ENCODE peak calls at places on chromosome 16, in nine cellular contexts. X is prostate gland, R is PC-3, M is A549, A is GM12865, Q is spleen, K is choroid plexus epithelial cell, D is dorsolateral prefrontal cortex, G is epithelial cell of esophagus. S is an unnamed sample.
A peak's percentile ranks its signal among the peaks of the same experiment; 100 is the strongest.

GRCh38 chr16:83994087-83994486 is 26.0 kb downstream of the NECAB2 start:
- DNase-seq in X (no peak), R (peak; percentile 61), M (peak; percentile 75), A (no peak), Q (no peak), K (peak; percentile 96), D (no peak), G (peak; percentile 96), S (no peak)

GRCh38 chr16:8397223-8397622 is 193.1 kb downstream of the TMEM114 start:
- DNase-seq in X (no peak), R (no peak), M (no peak), A (no peak), Q (no peak), K (no peak), D (no peak), G (no peak), S (no peak)

GRCh38 chr16:56607675-56608042 is 725 bp upstream of the MT2A start:
- DNase-seq in X (no peak), R (no peak), M (no peak), A (no peak), Q (no peak), K (no peak), D (no peak), G (no peak), S (no peak)

GRCh38 chr16:3878610-3879009 is 1.9 kb downstream of the CREBBP start:
- DNase-seq in X (no peak), R (no peak), M (no peak), A (peak; percentile 58), Q (no peak), K (peak; percentile 57), D (no peak), G (no peak), S (no peak)

GRCh38 chr16:84737658-84738057 is 37.9 kb downstream of the USP10 start:
- DNase-seq in X (peak; percentile 66), R (no peak), M (no peak), A (no peak), Q (no peak), K (no peak), D (no peak), G (no peak), S (peak; percentile 74)

GRCh38 chr16:12288537-12289174 is 312.1 kb downstream of the SNX29 start:
- DNase-seq in X (no peak), R (no peak), M (no peak), A (no peak), Q (no peak), K (no peak), D (no peak), G (no peak), S (no peak)

GRCh38 chr16:35188288-35189155 is 1729.1 kb downstream of the TP53TG3F start:
- DNase-seq in X (no peak), R (no peak), M (no peak), A (no peak), Q (no peak), K (no peak), D (no peak), G (peak; percentile 40), S (peak; percentile 56)

GRCh38 chr16:28873543-28874201 is 4.6 kb upstream of the ATP2A1 start:
- DNase-seq in X (no peak), R (peak; percentile 28), M (peak; percentile 73), A (peak; percentile 47), Q (peak; percentile 85), K (no peak), D (no peak), G (peak; percentile 18), S (no peak)

GRCh38 chr16:6447046-6447445 is 885.6 kb upstream of the RBFOX1 start:
- DNase-seq in X (no peak), R (no peak), M (no peak), A (no peak), Q (no peak), K (no peak), D (no peak), G (no peak), S (no peak)

GRCh38 chr16:51404386-51404785 is 253.3 kb upstream of the SALL1 start:
- DNase-seq in X (no peak), R (no peak), M (no peak), A (no peak), Q (no peak), K (peak; percentile 48), D (no peak), G (peak; percentile 23), S (no peak)

GRCh38 chr16:26598989-26599785 is 467.5 kb upstream of the C16orf82 start:
- DNase-seq in X (no peak), R (no peak), M (no peak), A (no peak), Q (no peak), K (peak; percentile 25), D (no peak), G (no peak), S (no peak)

GRCh38 chr16:85395913-85396878 is 216.9 kb upstream of the GSE1 start:
- DNase-seq in X (peak; percentile 62), R (no peak), M (no peak), A (no peak), Q (peak; percentile 74), K (peak; percentile 66), D (peak; percentile 25), G (peak; percentile 91), S (no peak)

GRCh38 chr16:71807905-71808592 is 585 bp downstream of the AP1G1 start:
- DNase-seq in X (peak; percentile 26), R (no peak), M (peak; percentile 29), A (no peak), Q (no peak), K (peak; percentile 38), D (no peak), G (peak; percentile 62), S (no peak)

GRCh38 chr16:59470556-59470955 is 736.4 kb upstream of the GOT2 start:
- DNase-seq in X (no peak), R (no peak), M (no peak), A (no peak), Q (no peak), K (no peak), D (no peak), G (no peak), S (no peak)

GRCh38 chr16:8848231-8848938 is 20.4 kb downstream of the CARHSP1 start:
- DNase-seq in X (no peak), R (no peak), M (no peak), A (no peak), Q (peak; percentile 59), K (peak; percentile 30), D (no peak), G (no peak), S (no peak)

GRCh38 chr16:84677017-84677803 is 22.6 kb upstream of the USP10 start:
- DNase-seq in X (no peak), R (no peak), M (no peak), A (no peak), Q (peak; percentile 37), K (peak; percentile 67), D (no peak), G (no peak), S (no peak)

GRCh38 chr16:84617068-84617630 is 729 bp downstream of the COTL1 start:
- DNase-seq in X (no peak), R (no peak), M (no peak), A (peak; percentile 66), Q (peak; percentile 93), K (peak; percentile 16), D (no peak), G (peak; percentile 50), S (no peak)

GRCh38 chr16:85248857-85249256 is 136.6 kb upstream of the CIBAR2 start:
- DNase-seq in X (no peak), R (no peak), M (no peak), A (no peak), Q (no peak), K (no peak), D (no peak), G (no peak), S (no peak)

GRCh38 chr16:27853651-27854050 is 209.9 kb downstream of the GSG1L start:
- DNase-seq in X (no peak), R (no peak), M (no peak), A (no peak), Q (no peak), K (no peak), D (no peak), G (no peak), S (no peak)

GRCh38 chr16:12420661-12421209 is 383.0 kb downstream of the CPPED1 start:
- DNase-seq in X (no peak), R (peak; percentile 64), M (no peak), A (no peak), Q (no peak), K (no peak), D (no peak), G (peak; percentile 26), S (no peak)

GRCh38 chr16:53234836-53235235 is 180.0 kb downstream of the CHD9 start:
- DNase-seq in X (no peak), R (no peak), M (no peak), A (no peak), Q (no peak), K (no peak), D (no peak), G (no peak), S (no peak)

GRCh38 chr16:9092282-9092962 is 978 bp downstream of the HAPSTR1 start:
- DNase-seq in X (peak; percentile 21), R (no peak), M (no peak), A (peak; percentile 44), Q (peak; percentile 94), K (no peak), D (no peak), G (no peak), S (no peak)

GRCh38 chr16:86222965-86223551 is 287.3 kb upstream of the FOXF1 start:
- DNase-seq in X (no peak), R (peak; percentile 72), M (no peak), A (no peak), Q (no peak), K (peak; percentile 83), D (no peak), G (no peak), S (no peak)

GRCh38 chr16:47204736-47205499 is 61.2 kb upstream of the NETO2 start:
- DNase-seq in X (no peak), R (peak; percentile 7), M (no peak), A (no peak), Q (no peak), K (peak; percentile 9), D (peak; percentile 38), G (no peak), S (peak; percentile 11)
- TF ChIP-seq CTCF in X (no peak), R (peak; percentile 22), M (no peak), A (peak; percentile 13), Q (no peak), K (peak; percentile 22), D (peak; percentile 66), G (peak; percentile 28), S (peak; percentile 59)

GRCh38 chr16:66844009-66844341 is 239 bp upstream of the CA7 start:
- DNase-seq in X (no peak), R (no peak), M (no peak), A (no peak), Q (no peak), K (no peak), D (no peak), G (no peak), S (no peak)
- H3K4me3 ChIP-seq in X (peak overlapping the region; percentile 19), R (peak overlapping the region; percentile 62), M (no peak overlapping the region), A (no peak overlapping the region), Q (peak overlapping the region; percentile 33), K (no peak overlapping the region), D (peak overlapping the region; percentile 71), G (no peak overlapping the region), S (no peak overlapping the region)

GRCh38 chr16:87891763-87892162 is 22.5 kb upstream of the SLC7A5 start:
- DNase-seq in X (no peak), R (no peak), M (no peak), A (no peak), Q (no peak), K (no peak), D (no peak), G (no peak), S (no peak)
- TF ChIP-seq CTCF in X (no peak), R (no peak), M (no peak), A (no peak), Q (no peak), K (no peak), D (no peak), G (no peak), S (no peak)

GRCh38 chr16:55323637-55324490 is at the start of gene IRX6:
- DNase-seq in X (no peak), R (no peak), M (peak; percentile 14), A (no peak), Q (no peak), K (no peak), D (no peak), G (peak; percentile 7), S (peak; percentile 3)
- H3K4me3 ChIP-seq in X (no peak within 1 kb of the TSS), R (no peak within 1 kb of the TSS), M (peak within 1 kb of the TSS; percentile 26), A (no peak within 1 kb of the TSS), Q (peak within 1 kb of the TSS; percentile 15), K (no peak within 1 kb of the TSS), D (peak within 1 kb of the TSS; percentile 31), G (no peak within 1 kb of the TSS), S (no peak within 1 kb of the TSS)

S was measured in LNCaP clone FGC.